ENCODE peak calls at places on chromosome 7, in eight cellular contexts. I is fibroblast of lung; K is lower leg skin; T is CD4-positive, alpha-beta T cell; Q is A549; U is globus pallidus; O is mesothelial cell of epicardium; H is stimulated activated CD4-positive, alpha-beta T cell treated with anti-CD3 and anti-CD28 coated beads, Interleukin-12 subunit alpha, Interleukin-12 subunit beta, amount 100 ng/mL, for 4 hours. A is an unnamed sample.

GRCh38 chr7:41709621-41710020 is 6.7 kb upstream of the INHBA start:
- DNase-seq in I (peak), K (no peak), T (no peak), Q (no peak), U (no peak), O (no peak), H (no peak), A (no peak)

GRCh38 chr7:73758581-73759138 is 11.4 kb downstream of the CLDN3 start:
- DNase-seq in I (no peak), K (no peak), T (no peak), Q (no peak), U (no peak), O (no peak), H (no peak), A (no peak)

GRCh38 chr7:10079572-10079971 is 894.1 kb upstream of the PHF14 start:
- DNase-seq in I (no peak), K (no peak), T (no peak), Q (no peak), U (no peak), O (no peak), H (no peak), A (no peak)

GRCh38 chr7:18958627-18959026 is 158.8 kb downstream of the TWIST1 start:
- DNase-seq in I (peak), K (no peak), T (no peak), Q (no peak), U (no peak), O (no peak), H (no peak), A (no peak)

GRCh38 chr7:4951903-4952636 is 6.9 kb downstream of the MMD2 start:
- DNase-seq in I (peak), K (no peak), T (no peak), Q (no peak), U (no peak), O (no peak), H (no peak), A (no peak)

GRCh38 chr7:50782376-50783208 is at the start of gene GRB10:
- DNase-seq in I (peak), K (no peak), T (no peak), Q (no peak), U (peak), O (no peak), H (no peak), A (no peak)

GRCh38 chr7:20786779-20787651 is at the start of gene SP8:
- DNase-seq in I (no peak), K (no peak), T (no peak), Q (no peak), U (no peak), O (peak), H (no peak), A (no peak)

GRCh38 chr7:131557521-131558385 is 1.3 kb upstream of the PODXL start:
- DNase-seq in I (no peak), K (no peak), T (no peak), Q (no peak), U (no peak), O (no peak), H (no peak), A (no peak)

GRCh38 chr7:159015081-159015893 is 129.4 kb downstream of the VIPR2 start:
- DNase-seq in I (peak), K (no peak), T (no peak), Q (peak), U (no peak), O (no peak), H (no peak), A (no peak)

GRCh38 chr7:51045319-51046102 is 262.8 kb upstream of the GRB10 start:
- DNase-seq in I (peak), K (peak), T (no peak), Q (peak), U (no peak), O (no peak), H (no peak), A (no peak)

GRCh38 chr7:64882341-64883112 is 20.5 kb upstream of the ZNF273 start:
- DNase-seq in I (peak), K (peak), T (no peak), Q (no peak), U (peak), O (no peak), H (peak), A (no peak)

GRCh38 chr7:139580435-139580834 is 57.0 kb downstream of the CLEC2L start:
- DNase-seq in I (no peak), K (peak), T (no peak), Q (no peak), U (no peak), O (no peak), H (no peak), A (no peak)

GRCh38 chr7:12322903-12323300 is 80.8 kb downstream of the VWDE start:
- DNase-seq in I (no peak), K (no peak), T (no peak), Q (no peak), U (no peak), O (no peak), H (no peak), A (no peak)

GRCh38 chr7:8058852-8059251 is 90.3 kb downstream of the GLCCI1 start:
- DNase-seq in I (no peak), K (no peak), T (no peak), Q (no peak), U (no peak), O (no peak), H (no peak), A (no peak)

GRCh38 chr7:30642789-30643188 is 39.5 kb downstream of the CRHR2 start:
- DNase-seq in I (no peak), K (no peak), T (no peak), Q (no peak), U (no peak), O (no peak), H (no peak), A (no peak)

GRCh38 chr7:75867390-75867717 is 11.5 kb upstream of the RHBDD2 start:
- DNase-seq in I (peak), K (no peak), T (no peak), Q (no peak), U (no peak), O (no peak), H (no peak), A (no peak)

GRCh38 chr7:91942312-91942711 is 1.6 kb downstream of the AKAP9 start:
- DNase-seq in I (no peak), K (no peak), T (no peak), Q (no peak), U (no peak), O (no peak), H (no peak), A (no peak)

A was measured in suprapubic skin.